ENCODE peak calls at places on chromosomes 6 and 20, in five cellular contexts. F is K562, W is GM23248, D is fibroblast of lung, M is mammary epithelial cell. E is an unnamed sample.

GRCh38 chr6:142378138-142378875 is 76.5 kb downstream of the ADGRG6 start:
- DNase-seq in M (peak), F (no peak), W (peak), D (peak), E (peak)

GRCh38 chr20:33072813-33073212 is 6.6 kb upstream of the BPIFB4 start:
- DNase-seq in W (no peak), F (no peak), D (no peak), M (no peak), E (no peak)

GRCh38 chr6:81772741-81773140 is 20.3 kb upstream of the TENT5A start:
- DNase-seq in W (peak), F (no peak), M (peak), D (peak), E (no peak)

GRCh38 chr6:124989136-124989983 is 27.1 kb downstream of the RNF217 start:
- DNase-seq in D (no peak), F (no peak), M (no peak), W (no peak), E (no peak)

GRCh38 chr20:35006531-35006971 is 50.9 kb downstream of the MYH7B start:
- DNase-seq in D (no peak), F (no peak), M (no peak), W (no peak), E (no peak)

GRCh38 chr20:6140947-6141346 is 18.1 kb upstream of the FERMT1 start:
- DNase-seq in M (no peak), D (no peak), W (peak), F (no peak), E (no peak)

GRCh38 chr6:52670502-52671409 is at the start of gene TMEM14A:
- DNase-seq in W (peak), D (peak), M (peak), F (peak), E (peak)

GRCh38 chr6:5728726-5729434 is 277.8 kb downstream of the NRN1 start:
- DNase-seq in M (peak), F (no peak), D (no peak), W (peak), E (no peak)

GRCh38 chr6:166435574-166435973 is 52.8 kb upstream of the MPC1 start:
- DNase-seq in W (peak), D (no peak), M (no peak), F (no peak), E (no peak)

GRCh38 chr6:83215131-83216047 is 22.2 kb downstream of the RWDD2A start:
- DNase-seq in W (peak), D (peak), M (peak), F (peak), E (peak)

GRCh38 chr6:70210462-70210861 is 92.4 kb downstream of the COL9A1 start:
- DNase-seq in M (no peak), W (peak), D (peak), F (peak), E (no peak)

GRCh38 chr20:51318058-51318960 is 224.2 kb downstream of the NFATC2 start:
- DNase-seq in F (peak), M (no peak), W (peak), D (no peak), E (peak)

GRCh38 chr20:5668529-5668868 is 81.7 kb upstream of the SHLD1 start:
- DNase-seq in W (no peak), F (no peak), D (no peak), M (peak), E (no peak)

GRCh38 chr20:43843096-43843964 is 71.3 kb upstream of the TOX2 start:
- DNase-seq in W (peak), D (peak), M (peak), F (no peak), E (no peak)

GRCh38 chr6:36873612-36874011 is 991 bp downstream of the PPIL1 start:
- DNase-seq in F (peak), D (no peak), M (no peak), W (no peak), E (no peak)

GRCh38 chr6:131852200-131852599 is 44.4 kb downstream of the ENPP1 start:
- DNase-seq in W (no peak), F (no peak), D (no peak), M (no peak), E (no peak)

GRCh38 chr6:13794184-13794583 is 20.2 kb downstream of the MCUR1 start:
- DNase-seq in M (peak), W (peak), F (no peak), D (peak), E (no peak)

GRCh38 chr6:137234505-137234863 is 15.3 kb upstream of the IFNGR1 start:
- DNase-seq in M (peak), F (no peak), W (no peak), D (no peak), E (peak)

GRCh38 chr6:129133770-129134192 is 250.8 kb downstream of the LAMA2 start:
- DNase-seq in W (peak), F (no peak), M (no peak), D (peak), E (no peak)

GRCh38 chr6:49969588-49969987 is at the start of gene DEFB113:
- DNase-seq in W (no peak), D (peak), F (no peak), M (no peak), E (no peak)

GRCh38 chr20:41173791-41174341 is 36.5 kb downstream of the PLCG1 start:
- DNase-seq in F (no peak), M (no peak), W (no peak), D (no peak), E (no peak)

GRCh38 chr6:31574106-31575061 is 981 bp upstream of the TNF start:
- DNase-seq in M (no peak), D (no peak), W (no peak), F (no peak), E (no peak)

GRCh38 chr6:1607557-1608221 is 2.0 kb upstream of the FOXC1 start:
- DNase-seq in M (no peak), W (peak), D (no peak), F (no peak), E (peak)
- TF ChIP-seq EZH2 in M (no peak), W (peak), D (no peak), F (no peak), E (peak)

DNA sequence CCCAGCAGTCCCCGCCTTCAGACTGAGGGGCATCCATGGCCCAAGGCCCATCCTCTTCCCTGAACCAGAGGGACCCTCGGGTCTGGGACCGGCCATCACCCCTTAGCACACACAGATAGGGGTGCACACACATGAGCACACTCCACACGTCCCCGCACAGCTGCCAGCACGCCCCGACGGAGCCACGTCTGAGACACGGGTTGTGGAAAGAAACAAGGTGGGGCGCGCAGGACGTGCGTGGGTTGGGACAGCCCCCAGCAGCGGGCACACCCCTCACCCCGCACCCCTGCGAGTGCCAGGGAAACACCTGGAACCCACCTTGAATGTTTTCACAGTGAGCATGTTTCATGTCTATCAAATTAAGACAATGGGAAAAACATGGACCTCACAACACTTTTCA is 6.4 kb downstream of the GATA5 start:
- DNase-seq in W (no peak), M (no peak), D (no peak), F (no peak), E (no peak)
- TF ChIP-seq EZH2 in W (peak), M (no peak), D (no peak), F (no peak), E (no peak)

GRCh38 chr6:30075094-30075986 is at the start of gene RNF39:
- DNase-seq in F (peak), W (peak), D (no peak), M (peak), E (peak)
- TF ChIP-seq EZH2 in F (no peak), W (peak), D (peak), M (no peak), E (peak)

DNA sequence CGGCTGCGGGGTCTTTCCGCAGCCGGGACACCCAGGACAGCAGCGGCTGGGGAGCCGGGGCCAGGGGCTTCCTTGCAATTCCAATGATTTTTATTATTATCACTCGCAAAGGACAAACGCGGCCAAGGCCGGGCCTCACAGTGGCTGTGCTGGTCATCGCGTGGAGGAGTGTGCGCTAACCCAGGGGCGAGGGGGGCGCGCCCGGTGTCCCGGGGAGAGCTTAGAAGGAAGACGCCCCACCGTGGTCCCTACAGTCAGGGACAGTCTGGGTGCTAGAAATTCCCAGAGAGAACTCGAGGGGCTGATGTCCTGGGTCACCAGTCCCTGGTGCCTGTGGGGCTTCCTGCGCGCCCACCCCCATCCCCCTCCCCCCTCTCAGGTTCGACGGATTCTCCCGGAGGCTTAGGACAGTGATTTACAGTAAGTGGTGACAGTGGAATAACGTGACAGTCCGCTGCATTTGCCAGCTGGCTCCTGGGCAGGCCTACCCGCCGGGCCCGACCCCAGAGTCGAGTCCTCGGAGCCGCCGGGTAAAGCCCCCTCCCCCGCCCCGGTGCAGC is 9.5 kb downstream of the FOXC1 start:
- DNase-seq in D (no peak), W (no peak), M (no peak), F (no peak), E (no peak)
- TF ChIP-seq EZH2 in D (no peak), W (no peak), M (no peak), F (no peak), E (no peak)

DNA sequence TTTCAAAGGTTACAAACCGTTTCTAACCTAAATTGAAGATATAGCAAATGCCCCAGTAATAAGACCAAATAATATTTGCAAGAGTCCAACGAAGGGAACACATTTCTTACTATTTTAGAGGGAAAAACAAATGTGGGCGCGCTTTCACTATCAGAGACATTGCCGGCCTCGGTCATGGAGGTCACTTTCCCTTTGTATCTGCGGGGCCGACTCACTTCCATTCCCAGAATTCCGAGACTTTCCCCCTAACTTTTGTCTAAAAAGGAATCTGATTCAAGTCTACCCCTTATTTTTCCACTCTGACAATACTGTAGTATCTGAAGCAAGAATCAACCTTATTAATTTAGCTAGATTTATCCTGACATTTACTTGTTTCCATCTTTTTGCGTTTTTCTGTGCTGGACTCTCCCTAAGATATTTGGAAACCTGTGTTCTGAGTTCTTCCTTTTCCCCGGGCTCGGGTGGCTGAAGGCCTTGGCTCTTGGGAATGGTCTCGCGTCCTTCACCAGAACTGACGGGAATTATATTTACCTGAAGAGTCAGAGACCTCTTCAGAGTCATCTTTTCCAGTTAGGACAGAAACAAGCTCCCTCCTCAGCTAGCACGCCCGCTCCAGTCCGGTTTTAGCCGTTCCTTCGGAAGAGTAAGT is 71.8 kb upstream of the ZNF184 start:
- DNase-seq in M (no peak), D (no peak), F (no peak), W (peak), E (no peak)
- TF ChIP-seq EZH2 in M (no peak), D (no peak), F (no peak), W (no peak), E (peak)

DNA sequence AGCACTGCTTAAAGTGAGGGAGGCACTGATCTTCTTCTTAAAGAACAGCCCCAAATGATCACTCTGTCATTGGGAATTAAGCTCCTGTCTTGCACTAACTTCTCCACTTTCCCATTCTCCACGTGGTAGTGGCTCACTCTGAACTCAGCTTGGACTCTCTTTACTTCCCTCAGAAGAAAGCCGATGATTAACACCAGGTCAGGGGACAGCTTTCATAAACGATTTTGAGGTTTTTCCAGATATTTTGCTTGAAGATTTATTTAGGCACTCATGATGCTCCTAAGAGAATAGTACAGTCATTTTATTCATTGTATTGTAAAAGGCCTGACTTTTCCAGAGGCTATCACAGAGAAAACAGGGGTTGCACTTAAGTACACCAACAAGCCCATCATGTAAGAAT is 81.0 kb upstream of the LTV1 start:
- DNase-seq in F (no peak), W (no peak), D (no peak), M (no peak), E (no peak)
- TF ChIP-seq EZH2 in F (no peak), W (no peak), D (no peak), M (no peak), E (no peak)

DNA sequence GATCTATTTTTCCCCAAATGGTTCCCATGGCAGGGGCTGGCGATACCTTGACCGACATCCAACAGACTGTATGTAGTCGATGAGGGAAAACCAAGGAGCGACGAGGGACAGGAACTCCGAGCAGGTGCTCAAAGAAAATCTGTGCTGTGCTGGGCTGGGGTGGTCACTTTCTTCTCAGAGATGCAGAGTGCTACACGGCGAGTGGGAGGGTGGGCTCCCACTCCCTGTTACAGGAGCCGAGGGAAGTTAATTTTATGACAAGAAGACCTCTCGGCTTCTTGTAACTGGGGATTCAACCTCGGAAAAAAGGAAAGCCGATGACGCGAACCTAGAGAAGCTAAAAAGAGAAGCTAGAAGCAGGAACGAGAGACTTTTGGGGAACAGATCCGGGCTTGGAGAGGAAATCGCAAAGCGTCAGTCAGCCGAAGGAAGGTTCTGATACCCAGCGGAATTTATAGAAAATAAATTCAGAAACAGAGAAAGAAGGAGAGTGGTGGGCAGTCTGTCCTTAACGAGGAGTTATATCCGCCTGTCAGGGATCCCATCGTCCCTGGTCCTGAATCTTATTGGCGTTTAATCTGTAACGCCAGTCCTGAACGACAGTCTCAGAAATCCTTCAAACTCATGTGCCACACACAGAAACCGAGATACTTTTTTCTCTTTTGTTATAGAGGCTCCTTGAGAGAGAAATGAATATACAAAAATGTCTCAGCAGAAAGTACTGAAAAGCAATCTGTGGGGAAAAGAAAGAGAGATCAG is 84.6 kb upstream of the ZNF322 start:
- DNase-seq in M (no peak), F (peak), W (peak), D (no peak), E (no peak)
- TF ChIP-seq EZH2 in M (no peak), F (no peak), W (no peak), D (no peak), E (no peak)

GRCh38 chr6:148203281-148203925 is 139.2 kb upstream of the SASH1 start:
- DNase-seq in W (peak), M (no peak), F (no peak), D (peak), E (no peak)

GRCh38 chr6:148199584-148199983 is 143.1 kb upstream of the SASH1 start:
- DNase-seq in D (no peak), M (no peak), F (no peak), W (no peak), E (no peak)

GRCh38 chr6:148200302-148200701 is 142.3 kb upstream of the SASH1 start:
- DNase-seq in F (no peak), D (no peak), M (no peak), W (peak), E (no peak)

GRCh38 chr6:148208298-148208697 is 134.3 kb upstream of the SASH1 start:
- DNase-seq in D (no peak), M (no peak), F (no peak), W (no peak), E (no peak)

DNA sequence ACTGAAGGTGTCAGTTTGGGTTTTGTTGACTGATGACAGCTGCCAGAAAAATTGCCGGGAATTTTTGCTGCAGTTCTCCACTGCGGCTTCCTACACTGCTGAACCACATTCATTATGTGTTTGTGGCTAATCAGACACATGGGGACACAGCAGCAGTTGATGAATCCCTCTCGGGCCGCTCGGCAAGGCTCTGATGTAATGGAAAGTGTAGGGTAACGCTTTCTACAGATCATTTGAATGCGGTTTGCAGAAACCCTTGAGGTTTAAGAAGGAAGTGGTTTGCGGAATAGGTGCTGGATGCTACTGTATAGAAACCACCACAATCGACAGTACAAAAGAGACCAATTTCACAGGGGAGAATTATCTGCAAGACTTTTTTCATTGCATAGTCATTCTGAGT is 138.7 kb upstream of the SASH1 start:
- DNase-seq in D (peak), W (peak), F (no peak), M (no peak), E (no peak)
- TF ChIP-seq EZH2 in D (no peak), W (no peak), F (no peak), M (no peak), E (no peak)

DNA sequence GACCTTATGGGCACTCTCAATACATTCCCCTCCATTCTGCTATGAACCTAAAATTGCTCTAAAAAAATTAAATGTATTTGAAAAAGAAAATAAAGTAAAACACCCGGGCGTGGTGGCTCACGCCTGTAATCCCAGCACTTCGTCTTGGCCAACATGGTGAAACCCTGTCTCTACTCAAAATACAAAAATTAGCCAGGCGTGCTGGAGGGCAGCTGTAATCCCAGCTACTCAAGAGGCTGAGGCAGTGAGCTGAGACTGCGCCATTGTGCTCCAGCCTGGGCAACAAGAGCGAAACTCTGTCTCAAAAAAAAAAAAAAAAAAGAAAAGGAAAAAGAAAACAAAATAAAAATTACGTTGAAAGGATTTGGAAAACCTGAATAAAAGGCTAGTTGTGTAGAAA is 60.5 kb downstream of the CD164 start:
- DNase-seq in F (no peak), W (no peak), D (no peak), M (no peak), E (no peak)
- TF ChIP-seq EZH2 in F (no peak), W (no peak), D (no peak), M (no peak), E (no peak)

E was measured in hepatocyte.